ENCODE peak calls at places on chromosomes 16 and 17, in ten cellular contexts. One of them, this sample, is unnamed.

GRCh38 chr16:24652803-24653202 is 76.6 kb upstream of the TNRC6A start:
- DNase-seq in CD14-positive monocyte: no peak
- DNase-seq in astrocyte of the cerebellum: no peak
- DNase-seq in NCI-H69: no peak
- DNase-seq in colonic mucosa: no peak
- DNase-seq in left colon: no peak
- DNase-seq in activated effector memory CD4-positive, alpha-beta T cell treated with anti-CD3 and anti-CD28 coated beads, Interleukin-2, amount 50 U/mL, for 16 hours: no peak
- DNase-seq in iPS-NIHi11: no peak
- DNase-seq in stimulated activated CD4-positive, alpha-beta T cell treated with anti-CD3 and anti-CD28 coated beads, Interleukin-1b, Interleukin-23, amount 100 ng/mL, for 1 hour: no peak
- DNase-seq in fibroblast of gingiva: no peak
- DNase-seq in this sample: peak

GRCh38 chr17:41421116-41421515 is 3.3 kb downstream of the KRT37 start:
- DNase-seq in CD14-positive monocyte: no peak
- DNase-seq in activated effector memory CD4-positive, alpha-beta T cell treated with anti-CD3 and anti-CD28 coated beads, Interleukin-2, amount 50 U/mL, for 16 hours: no peak
- DNase-seq in fibroblast of gingiva: no peak
- DNase-seq in stimulated activated CD4-positive, alpha-beta T cell treated with anti-CD3 and anti-CD28 coated beads, Interleukin-1b, Interleukin-23, amount 100 ng/mL, for 1 hour: no peak
- DNase-seq in iPS-NIHi11: no peak
- DNase-seq in left colon: no peak
- DNase-seq in astrocyte of the cerebellum: no peak
- DNase-seq in NCI-H69: no peak
- DNase-seq in colonic mucosa: no peak
- DNase-seq in this sample: peak

GRCh38 chr16:47599512-47599911 is 138.4 kb downstream of the PHKB start:
- DNase-seq in astrocyte of the cerebellum: no peak
- DNase-seq in left colon: no peak
- DNase-seq in NCI-H69: no peak
- DNase-seq in fibroblast of gingiva: no peak
- DNase-seq in iPS-NIHi11: no peak
- DNase-seq in CD14-positive monocyte: no peak
- DNase-seq in colonic mucosa: no peak
- DNase-seq in activated effector memory CD4-positive, alpha-beta T cell treated with anti-CD3 and anti-CD28 coated beads, Interleukin-2, amount 50 U/mL, for 16 hours: no peak
- DNase-seq in stimulated activated CD4-positive, alpha-beta T cell treated with anti-CD3 and anti-CD28 coated beads, Interleukin-1b, Interleukin-23, amount 100 ng/mL, for 1 hour: no peak
- DNase-seq in this sample: no peak

GRCh38 chr16:86211800-86212199 is 298.5 kb upstream of the FOXF1 start:
- DNase-seq in iPS-NIHi11: no peak
- DNase-seq in NCI-H69: no peak
- DNase-seq in activated effector memory CD4-positive, alpha-beta T cell treated with anti-CD3 and anti-CD28 coated beads, Interleukin-2, amount 50 U/mL, for 16 hours: no peak
- DNase-seq in astrocyte of the cerebellum: no peak
- DNase-seq in colonic mucosa: no peak
- DNase-seq in fibroblast of gingiva: no peak
- DNase-seq in stimulated activated CD4-positive, alpha-beta T cell treated with anti-CD3 and anti-CD28 coated beads, Interleukin-1b, Interleukin-23, amount 100 ng/mL, for 1 hour: no peak
- DNase-seq in CD14-positive monocyte: no peak
- DNase-seq in left colon: no peak
- DNase-seq in this sample: no peak

GRCh38 chr16:53967172-53967571 is 263.2 kb downstream of the FTO start:
- DNase-seq in iPS-NIHi11: no peak
- DNase-seq in left colon: no peak
- DNase-seq in stimulated activated CD4-positive, alpha-beta T cell treated with anti-CD3 and anti-CD28 coated beads, Interleukin-1b, Interleukin-23, amount 100 ng/mL, for 1 hour: no peak
- DNase-seq in colonic mucosa: no peak
- DNase-seq in NCI-H69: peak
- DNase-seq in CD14-positive monocyte: no peak
- DNase-seq in fibroblast of gingiva: no peak
- DNase-seq in astrocyte of the cerebellum: no peak
- DNase-seq in activated effector memory CD4-positive, alpha-beta T cell treated with anti-CD3 and anti-CD28 coated beads, Interleukin-2, amount 50 U/mL, for 16 hours: no peak
- DNase-seq in this sample: no peak

GRCh38 chr16:72091217-72091616 is 2.2 kb downstream of the TXNL4B start:
- DNase-seq in left colon: no peak
- DNase-seq in CD14-positive monocyte: no peak
- DNase-seq in astrocyte of the cerebellum: no peak
- DNase-seq in colonic mucosa: peak
- DNase-seq in activated effector memory CD4-positive, alpha-beta T cell treated with anti-CD3 and anti-CD28 coated beads, Interleukin-2, amount 50 U/mL, for 16 hours: no peak
- DNase-seq in NCI-H69: no peak
- DNase-seq in iPS-NIHi11: no peak
- DNase-seq in stimulated activated CD4-positive, alpha-beta T cell treated with anti-CD3 and anti-CD28 coated beads, Interleukin-1b, Interleukin-23, amount 100 ng/mL, for 1 hour: no peak
- DNase-seq in fibroblast of gingiva: no peak
- DNase-seq in this sample: no peak

GRCh38 chr16:8958344-8958808 is 5.3 kb downstream of the USP7 start:
- DNase-seq in left colon: no peak
- DNase-seq in colonic mucosa: peak
- DNase-seq in iPS-NIHi11: no peak
- DNase-seq in activated effector memory CD4-positive, alpha-beta T cell treated with anti-CD3 and anti-CD28 coated beads, Interleukin-2, amount 50 U/mL, for 16 hours: peak
- DNase-seq in NCI-H69: peak
- DNase-seq in stimulated activated CD4-positive, alpha-beta T cell treated with anti-CD3 and anti-CD28 coated beads, Interleukin-1b, Interleukin-23, amount 100 ng/mL, for 1 hour: no peak
- DNase-seq in CD14-positive monocyte: no peak
- DNase-seq in astrocyte of the cerebellum: no peak
- DNase-seq in fibroblast of gingiva: peak
- DNase-seq in this sample: peak

GRCh38 chr17:80858301-80859003 is 133.2 kb upstream of the CHMP6 start:
- DNase-seq in colonic mucosa: no peak
- DNase-seq in astrocyte of the cerebellum: no peak
- DNase-seq in left colon: no peak
- DNase-seq in activated effector memory CD4-positive, alpha-beta T cell treated with anti-CD3 and anti-CD28 coated beads, Interleukin-2, amount 50 U/mL, for 16 hours: no peak
- DNase-seq in NCI-H69: no peak
- DNase-seq in CD14-positive monocyte: no peak
- DNase-seq in fibroblast of gingiva: no peak
- DNase-seq in iPS-NIHi11: no peak
- DNase-seq in stimulated activated CD4-positive, alpha-beta T cell treated with anti-CD3 and anti-CD28 coated beads, Interleukin-1b, Interleukin-23, amount 100 ng/mL, for 1 hour: no peak
- DNase-seq in this sample: peak

GRCh38 chr17:65568918-65569317 is 7.5 kb upstream of the AXIN2 start:
- DNase-seq in left colon: no peak
- DNase-seq in stimulated activated CD4-positive, alpha-beta T cell treated with anti-CD3 and anti-CD28 coated beads, Interleukin-1b, Interleukin-23, amount 100 ng/mL, for 1 hour: no peak
- DNase-seq in fibroblast of gingiva: no peak
- DNase-seq in CD14-positive monocyte: no peak
- DNase-seq in colonic mucosa: no peak
- DNase-seq in astrocyte of the cerebellum: no peak
- DNase-seq in NCI-H69: no peak
- DNase-seq in iPS-NIHi11: no peak
- DNase-seq in activated effector memory CD4-positive, alpha-beta T cell treated with anti-CD3 and anti-CD28 coated beads, Interleukin-2, amount 50 U/mL, for 16 hours: no peak
- DNase-seq in this sample: no peak

This sample was measured in IMR-90.